ENCODE peak calls at places on chromosomes 11 and 22, in four cellular contexts. One of them, this sample, is unnamed.

GRCh38 chr11:118703563-118704106 is 24.2 kb upstream of the TREH start:
- DNase-seq in heart left ventricle: no peak
- DNase-seq in GM12878: no peak
- DNase-seq in tibial nerve: peak
- DNase-seq in this sample: no peak

GRCh38 chr22:36419177-36419911 is 31.6 kb upstream of the MYH9 start:
- DNase-seq in heart left ventricle: peak
- DNase-seq in GM12878: no peak
- DNase-seq in tibial nerve: peak
- DNase-seq in this sample: no peak

GRCh38 chr11:125971618-125972017 is 25.8 kb downstream of the VSIG10L2 start:
- DNase-seq in heart left ventricle: no peak
- DNase-seq in GM12878: no peak
- DNase-seq in tibial nerve: no peak
- DNase-seq in this sample: no peak

GRCh38 chr11:70104419-70104818 is 26.3 kb downstream of the ANO1 start:
- DNase-seq in heart left ventricle: no peak
- DNase-seq in GM12878: no peak
- DNase-seq in tibial nerve: no peak
- DNase-seq in this sample: no peak

GRCh38 chr22:25102722-25103121 is 96.9 kb upstream of the CRYBB3 start:
- DNase-seq in heart left ventricle: no peak
- DNase-seq in GM12878: no peak
- DNase-seq in tibial nerve: no peak
- DNase-seq in this sample: no peak

GRCh38 chr11:70463478-70464255 is 65.3 kb downstream of the CTTN start:
- DNase-seq in heart left ventricle: no peak
- DNase-seq in GM12878: no peak
- DNase-seq in tibial nerve: no peak
- DNase-seq in this sample: no peak

GRCh38 chr11:100863080-100863581 is 176.0 kb downstream of the ARHGAP42 start:
- DNase-seq in heart left ventricle: peak
- DNase-seq in GM12878: peak
- DNase-seq in tibial nerve: peak
- DNase-seq in this sample: no peak

GRCh38 chr22:40898850-40899357 is 37.0 kb upstream of the DNAJB7 start:
- DNase-seq in heart left ventricle: no peak
- DNase-seq in GM12878: peak
- DNase-seq in tibial nerve: no peak
- DNase-seq in this sample: no peak

GRCh38 chr11:62458212-62459002 is 39.6 kb downstream of the SCGB1A1 start:
- DNase-seq in heart left ventricle: no peak
- DNase-seq in GM12878: no peak
- DNase-seq in tibial nerve: no peak
- DNase-seq in this sample: no peak

GRCh38 chr11:75691804-75692203 is 23.0 kb upstream of the MAP6 start:
- DNase-seq in heart left ventricle: no peak
- DNase-seq in GM12878: no peak
- DNase-seq in tibial nerve: no peak
- DNase-seq in this sample: no peak

GRCh38 chr11:118791961-118792578 is 1.1 kb upstream of the DDX6 start:
- DNase-seq in heart left ventricle: peak
- DNase-seq in GM12878: no peak
- DNase-seq in tibial nerve: peak
- DNase-seq in this sample: no peak

GRCh38 chr11:46321757-46322156 is 25.5 kb upstream of the DGKZ start:
- DNase-seq in heart left ventricle: no peak
- DNase-seq in GM12878: no peak
- DNase-seq in tibial nerve: no peak
- DNase-seq in this sample: no peak

GRCh38 chr11:41878158-41878557 is 418.7 kb upstream of the LRRC4C start:
- DNase-seq in heart left ventricle: no peak
- DNase-seq in GM12878: no peak
- DNase-seq in tibial nerve: no peak
- DNase-seq in this sample: no peak

GRCh38 chr11:87417951-87418350 is 380.2 kb downstream of the TMEM135 start:
- DNase-seq in heart left ventricle: no peak
- DNase-seq in GM12878: no peak
- DNase-seq in tibial nerve: no peak
- DNase-seq in this sample: no peak

GRCh38 chr11:1382429-1382828 is 7.3 kb upstream of the BRSK2 start:
- DNase-seq in heart left ventricle: no peak
- DNase-seq in GM12878: no peak
- DNase-seq in tibial nerve: no peak
- DNase-seq in this sample: no peak
- H3K27ac ChIP-seq in heart left ventricle: no peak
- H3K27ac ChIP-seq in GM12878: no peak
- H3K27ac ChIP-seq in tibial nerve: no peak
- H3K27ac ChIP-seq in this sample: peak

GRCh38 chr22:46057762-46058420 is 80.9 kb upstream of the WNT7B start:
- DNase-seq in heart left ventricle: peak
- DNase-seq in GM12878: peak
- DNase-seq in tibial nerve: peak
- DNase-seq in this sample: no peak
- TF ChIP-seq POLR2A in heart left ventricle: peak
- TF ChIP-seq POLR2A in GM12878: peak
- TF ChIP-seq POLR2A in tibial nerve: peak
- TF ChIP-seq POLR2A in this sample: peak

GRCh38 chr11:2899080-2899783 is 13.7 kb upstream of the CDKN1C start:
- DNase-seq in heart left ventricle: peak
- DNase-seq in GM12878: no peak
- DNase-seq in tibial nerve: no peak
- DNase-seq in this sample: no peak

GRCh38 chr11:2896047-2896446 is 10.5 kb upstream of the CDKN1C start:
- DNase-seq in heart left ventricle: no peak
- DNase-seq in GM12878: no peak
- DNase-seq in tibial nerve: no peak
- DNase-seq in this sample: no peak

GRCh38 chr11:2897048-2897447 is 11.5 kb upstream of the CDKN1C start:
- DNase-seq in heart left ventricle: no peak
- DNase-seq in GM12878: no peak
- DNase-seq in tibial nerve: no peak
- DNase-seq in this sample: no peak

GRCh38 chr11:2901196-2901796 is 15.7 kb upstream of the CDKN1C start:
- DNase-seq in heart left ventricle: no peak
- DNase-seq in GM12878: no peak
- DNase-seq in tibial nerve: no peak
- DNase-seq in this sample: no peak

GRCh38 chr11:2898366-2899079 is 12.9 kb upstream of the CDKN1C start:
- DNase-seq in heart left ventricle: peak
- DNase-seq in GM12878: no peak
- DNase-seq in tibial nerve: peak
- DNase-seq in this sample: no peak
- H3K4me3 ChIP-seq in heart left ventricle: no peak
- H3K4me3 ChIP-seq in GM12878: no peak
- H3K4me3 ChIP-seq in tibial nerve: no peak
- H3K4me3 ChIP-seq in this sample: peak

DNA sequence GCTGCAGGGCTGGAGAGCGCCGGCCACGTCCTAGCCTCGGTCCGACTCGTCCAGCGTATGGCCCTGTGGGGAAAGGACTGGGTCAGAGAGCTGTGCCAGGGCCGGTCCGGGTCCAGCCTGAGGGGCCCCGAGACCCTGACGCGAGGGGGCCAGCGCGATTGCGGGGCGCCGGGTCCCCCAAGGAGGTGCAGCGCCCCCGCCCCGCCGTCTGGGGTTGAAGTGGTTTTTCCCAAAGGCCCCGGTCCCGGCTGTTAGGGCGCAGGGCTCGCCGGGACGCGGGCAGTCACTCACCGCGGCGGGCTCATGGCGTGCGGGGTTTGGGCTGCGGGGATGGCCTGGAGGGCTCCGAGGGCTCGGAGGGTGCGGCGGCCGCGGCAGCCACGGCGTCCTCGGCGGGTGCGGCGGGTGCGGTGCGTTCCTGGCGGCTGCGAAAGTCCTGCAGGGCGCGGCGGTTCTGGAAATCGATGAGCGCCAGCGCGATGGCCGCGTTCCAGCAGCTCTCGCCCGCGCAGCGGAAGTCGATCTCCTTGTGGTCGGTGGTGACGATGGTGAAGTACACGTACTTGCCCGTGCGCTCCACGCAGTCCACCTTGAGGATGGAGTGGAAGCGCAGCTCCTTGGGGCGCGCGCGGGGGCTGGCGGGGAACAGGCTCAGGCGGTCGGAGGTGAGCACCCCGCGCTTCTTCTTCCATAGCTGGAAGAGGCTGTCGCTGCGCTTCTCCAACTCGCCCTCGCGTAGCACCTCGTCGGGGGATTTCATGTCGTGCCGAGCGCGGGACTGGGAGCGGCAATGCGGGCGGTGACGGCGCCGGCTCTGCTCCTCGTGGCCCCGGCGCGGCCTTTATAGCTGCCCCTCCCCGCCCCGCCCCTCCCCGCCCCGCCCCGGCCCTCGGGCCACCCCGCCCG is at the start of gene PHLDA2:
- DNase-seq in heart left ventricle: peak
- DNase-seq in GM12878: no peak
- DNase-seq in tibial nerve: no peak
- DNase-seq in this sample: no peak
- H3K27ac ChIP-seq in heart left ventricle: no peak
- H3K27ac ChIP-seq in GM12878: no peak
- H3K27ac ChIP-seq in tibial nerve: no peak
- H3K27ac ChIP-seq in this sample: peak

GRCh38 chr22:30921108-30921507 is 47.5 kb downstream of the MORC2 start:
- DNase-seq in heart left ventricle: no peak
- DNase-seq in GM12878: no peak
- DNase-seq in tibial nerve: no peak
- DNase-seq in this sample: no peak

GRCh38 chr22:30919973-30920372 is 48.6 kb downstream of the MORC2 start:
- DNase-seq in heart left ventricle: no peak
- DNase-seq in GM12878: no peak
- DNase-seq in tibial nerve: no peak
- DNase-seq in this sample: no peak

GRCh38 chr22:30920407-30920806 is 48.2 kb downstream of the MORC2 start:
- DNase-seq in heart left ventricle: peak
- DNase-seq in GM12878: peak
- DNase-seq in tibial nerve: peak
- DNase-seq in this sample: no peak

GRCh38 chr22:30923168-30923900 is 45.2 kb downstream of the MORC2 start:
- DNase-seq in heart left ventricle: no peak
- DNase-seq in GM12878: no peak
- DNase-seq in tibial nerve: no peak
- DNase-seq in this sample: no peak

GRCh38 chr22:30922151-30922611 is 46.4 kb downstream of the MORC2 start:
- DNase-seq in heart left ventricle: peak
- DNase-seq in GM12878: peak
- DNase-seq in tibial nerve: no peak
- DNase-seq in this sample: no peak
- TF ChIP-seq POLR2A in heart left ventricle: no peak
- TF ChIP-seq POLR2A in GM12878: peak
- TF ChIP-seq POLR2A in tibial nerve: no peak
- TF ChIP-seq POLR2A in this sample: no peak

DNA sequence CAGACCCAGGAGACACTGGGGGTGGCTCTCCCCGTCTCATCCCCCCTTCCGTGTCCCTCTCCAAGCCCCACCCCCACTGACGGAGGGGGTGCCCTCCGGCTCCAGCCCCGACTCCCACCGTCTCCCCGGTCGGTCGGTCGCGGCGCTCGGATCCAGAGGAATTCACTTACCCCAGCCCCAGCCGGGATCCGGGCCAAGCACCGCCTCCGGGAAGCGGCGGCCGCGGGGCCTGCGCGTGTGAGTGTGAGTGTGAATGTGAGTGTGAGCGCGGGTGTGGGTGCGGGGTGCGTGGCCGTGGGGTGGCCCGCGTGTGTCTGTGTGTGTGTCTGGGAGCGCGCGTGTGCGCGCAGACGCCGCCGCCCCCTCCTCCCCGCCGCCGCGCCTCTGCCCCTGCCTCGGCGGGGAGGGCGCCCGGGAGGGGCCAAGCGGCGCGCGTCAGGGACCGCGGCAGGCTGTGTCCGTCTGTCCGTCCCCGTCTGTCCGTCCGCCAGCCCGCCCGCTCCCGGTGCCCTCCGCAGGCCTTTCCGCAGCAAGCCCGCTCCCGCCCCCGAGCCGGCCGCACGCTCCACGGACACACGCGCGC is at the start of gene ELFN2:
- DNase-seq in heart left ventricle: no peak
- DNase-seq in GM12878: no peak
- DNase-seq in tibial nerve: no peak
- DNase-seq in this sample: no peak
- H3K4me3 ChIP-seq in heart left ventricle: peak
- H3K4me3 ChIP-seq in GM12878: no peak
- H3K4me3 ChIP-seq in tibial nerve: peak
- H3K4me3 ChIP-seq in this sample: peak

GRCh38 chr11:112253605-112254242 is 6.9 kb downstream of the PLET1 start:
- DNase-seq in heart left ventricle: no peak
- DNase-seq in GM12878: no peak
- DNase-seq in tibial nerve: no peak
- DNase-seq in this sample: no peak

GRCh38 chr11:112249871-112250590 is 10.6 kb downstream of the PLET1 start:
- DNase-seq in heart left ventricle: no peak
- DNase-seq in GM12878: no peak
- DNase-seq in tibial nerve: no peak
- DNase-seq in this sample: no peak

GRCh38 chr11:112260490-112260889 is at the start of gene PLET1:
- DNase-seq in heart left ventricle: no peak
- DNase-seq in GM12878: no peak
- DNase-seq in tibial nerve: no peak
- DNase-seq in this sample: no peak

GRCh38 chr11:112255075-112255739 is 5.5 kb downstream of the PLET1 start:
- DNase-seq in heart left ventricle: no peak
- DNase-seq in GM12878: no peak
- DNase-seq in tibial nerve: no peak
- DNase-seq in this sample: no peak
- H3K27ac ChIP-seq in heart left ventricle: no peak
- H3K27ac ChIP-seq in GM12878: no peak
- H3K27ac ChIP-seq in tibial nerve: no peak
- H3K27ac ChIP-seq in this sample: no peak

DNA sequence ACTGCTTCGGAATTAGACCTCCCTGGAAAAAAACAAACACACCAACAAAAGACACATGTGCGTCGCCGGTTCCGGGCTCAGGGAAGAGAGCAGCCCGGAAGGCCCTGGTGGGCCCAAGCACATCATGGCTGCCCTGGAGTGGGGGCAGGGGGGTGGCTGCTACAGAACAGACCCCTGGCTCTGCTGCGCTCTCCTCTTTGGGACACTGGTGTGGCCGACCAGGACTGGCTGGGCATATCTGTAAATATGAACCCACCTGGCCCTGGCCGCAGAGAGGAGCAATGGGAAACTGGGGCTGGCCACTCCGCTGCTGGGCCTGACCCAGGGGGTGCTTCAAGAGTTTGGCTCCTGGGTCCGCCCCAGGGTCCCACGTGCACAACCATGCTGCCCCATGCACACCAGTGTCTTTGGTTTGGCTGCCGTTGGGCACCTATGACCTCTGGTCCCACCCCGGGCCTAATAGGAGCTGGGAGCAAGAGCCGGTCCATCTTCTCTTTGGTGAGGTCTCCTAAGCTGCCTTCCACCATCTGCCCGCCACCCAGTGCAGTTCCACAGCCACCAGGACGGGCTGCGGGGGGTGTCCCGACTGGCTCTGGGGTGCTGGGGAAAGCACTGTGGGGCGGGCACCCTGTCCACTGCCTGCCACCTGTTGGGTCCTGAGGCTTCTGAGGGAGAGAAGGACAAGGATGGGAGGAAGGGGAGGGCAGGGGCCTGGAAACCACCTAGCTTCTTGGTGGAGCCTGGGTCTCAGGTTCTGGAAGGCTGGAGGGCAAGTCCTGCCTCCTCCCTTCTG is 30.1 kb downstream of the PPM1F start:
- DNase-seq in heart left ventricle: no peak
- DNase-seq in GM12878: no peak
- DNase-seq in tibial nerve: no peak
- DNase-seq in this sample: no peak
- TF ChIP-seq POLR2A in heart left ventricle: no peak
- TF ChIP-seq POLR2A in GM12878: no peak
- TF ChIP-seq POLR2A in tibial nerve: no peak
- TF ChIP-seq POLR2A in this sample: no peak